ENCODE peak calls at places on chromosomes 13 and 19, in four cellular contexts. One of them, this sample, is unnamed.

GRCh38 chr19:35126624-35126959 is 8.3 kb downstream of the LGI4 start:
- DNase-seq in ovary: no peak
- DNase-seq in transverse colon: no peak
- DNase-seq in endothelial cell of umbilical vein: no peak
- DNase-seq in this sample: no peak

GRCh38 chr19:45514376-45515051 is 7.2 kb downstream of the VASP start:
- DNase-seq in ovary: no peak
- DNase-seq in transverse colon: peak; percentile 92
- DNase-seq in endothelial cell of umbilical vein: no peak
- DNase-seq in this sample: no peak

GRCh38 chr19:54109651-54110050 is 5.8 kb downstream of the TFPT start:
- DNase-seq in endothelial cell of umbilical vein: no peak
- DNase-seq in transverse colon: no peak
- DNase-seq in ovary: no peak
- DNase-seq in this sample: no peak

GRCh38 chr19:19342086-19343015 is 21.7 kb downstream of the MAU2 start:
- DNase-seq in endothelial cell of umbilical vein: peak; percentile 43
- DNase-seq in ovary: peak; percentile 58
- DNase-seq in transverse colon: peak; percentile 65
- DNase-seq in this sample: peak; percentile 98

GRCh38 chr19:1076046-1076386 is 9.0 kb downstream of the ARHGAP45 start:
- DNase-seq in endothelial cell of umbilical vein: no peak
- DNase-seq in transverse colon: no peak
- DNase-seq in ovary: no peak
- DNase-seq in this sample: no peak

GRCh38 chr19:1027953-1028902 is 1.8 kb downstream of the CNN2 start:
- DNase-seq in ovary: peak; percentile 87
- DNase-seq in endothelial cell of umbilical vein: peak; percentile 47
- DNase-seq in transverse colon: peak; percentile 84
- DNase-seq in this sample: peak; percentile 100

GRCh38 chr13:37395544-37395943 is 203.0 kb downstream of the POSTN start:
- DNase-seq in endothelial cell of umbilical vein: no peak
- DNase-seq in transverse colon: no peak
- DNase-seq in ovary: no peak
- DNase-seq in this sample: no peak

GRCh38 chr19:33603377-33603776 is 18.4 kb upstream of the CHST8 start:
- DNase-seq in ovary: no peak
- DNase-seq in transverse colon: no peak
- DNase-seq in endothelial cell of umbilical vein: no peak
- DNase-seq in this sample: no peak

GRCh38 chr19:17473041-17473440 is 2.7 kb downstream of the SLC27A1 start:
- DNase-seq in transverse colon: no peak
- DNase-seq in ovary: no peak
- DNase-seq in endothelial cell of umbilical vein: peak; percentile 64
- DNase-seq in this sample: peak; percentile 58

GRCh38 chr13:43797869-43798268 is 11.1 kb upstream of the ENOX1 start:
- DNase-seq in endothelial cell of umbilical vein: no peak
- DNase-seq in ovary: no peak
- DNase-seq in transverse colon: no peak
- DNase-seq in this sample: peak; percentile 77

GRCh38 chr19:54654447-54655321 is 8.1 kb upstream of the LILRB4 start:
- DNase-seq in transverse colon: no peak
- DNase-seq in endothelial cell of umbilical vein: no peak
- DNase-seq in ovary: no peak
- DNase-seq in this sample: no peak

GRCh38 chr13:111920306-111920931 is 146.5 kb upstream of the SOX1 start:
- DNase-seq in ovary: no peak
- DNase-seq in transverse colon: no peak
- DNase-seq in endothelial cell of umbilical vein: no peak
- DNase-seq in this sample: peak; percentile 14

GRCh38 chr13:70923863-70924752 is 815.9 kb upstream of the KLHL1 start:
- DNase-seq in endothelial cell of umbilical vein: no peak
- DNase-seq in ovary: no peak
- DNase-seq in transverse colon: no peak
- DNase-seq in this sample: no peak

GRCh38 chr19:39474139-39474620 is 6.5 kb upstream of the TIMM50 start:
- DNase-seq in ovary: peak; percentile 66
- DNase-seq in endothelial cell of umbilical vein: peak; percentile 37
- DNase-seq in transverse colon: peak; percentile 50
- DNase-seq in this sample: peak; percentile 91

GRCh38 chr19:7985481-7985911 is 19.9 kb downstream of the ELAVL1 start:
- DNase-seq in ovary: no peak
- DNase-seq in endothelial cell of umbilical vein: no peak
- DNase-seq in transverse colon: no peak
- DNase-seq in this sample: peak; percentile 67

GRCh38 chr19:29774126-29774525 is 37.7 kb upstream of the CCNE1 start:
- DNase-seq in transverse colon: no peak
- DNase-seq in endothelial cell of umbilical vein: no peak
- DNase-seq in ovary: no peak
- DNase-seq in this sample: no peak

GRCh38 chr19:12485571-12485970 is 955 bp upstream of the ZNF709 start:
- DNase-seq in transverse colon: no peak
- DNase-seq in endothelial cell of umbilical vein: no peak
- DNase-seq in ovary: no peak
- DNase-seq in this sample: no peak

GRCh38 chr13:44710576-44710975 is 134.4 kb upstream of the TSC22D1 start:
- DNase-seq in transverse colon: no peak
- DNase-seq in ovary: no peak
- DNase-seq in endothelial cell of umbilical vein: peak; percentile 92
- DNase-seq in this sample: peak; percentile 76

GRCh38 chr19:1856698-1857603 is 6.4 kb downstream of the KLF16 start:
- DNase-seq in endothelial cell of umbilical vein: peak; percentile 76
- DNase-seq in transverse colon: peak; percentile 96
- DNase-seq in ovary: peak; percentile 82
- DNase-seq in this sample: peak; percentile 100

GRCh38 chr19:10617409-10618121 is 7.8 kb upstream of the SLC44A2 start:
- DNase-seq in endothelial cell of umbilical vein: no peak
- DNase-seq in ovary: no peak
- DNase-seq in transverse colon: no peak
- DNase-seq in this sample: peak; percentile 91

GRCh38 chr13:80329250-80329649 is 11.7 kb downstream of the SPRY2 start:
- DNase-seq in ovary: no peak
- DNase-seq in transverse colon: no peak
- DNase-seq in endothelial cell of umbilical vein: no peak
- DNase-seq in this sample: no peak

GRCh38 chr19:3601021-3601420 is 5.7 kb downstream of the TBXA2R start:
- DNase-seq in ovary: no peak
- DNase-seq in transverse colon: no peak
- DNase-seq in endothelial cell of umbilical vein: no peak
- DNase-seq in this sample: no peak

GRCh38 chr19:3595521-3596061 is 10.3 kb downstream of the GIPC3 start:
- DNase-seq in transverse colon: no peak
- DNase-seq in endothelial cell of umbilical vein: no peak
- DNase-seq in ovary: no peak
- DNase-seq in this sample: no peak

GRCh38 chr19:3603121-3603841 is 3.4 kb downstream of the TBXA2R start:
- DNase-seq in endothelial cell of umbilical vein: no peak
- DNase-seq in transverse colon: no peak
- DNase-seq in ovary: no peak
- DNase-seq in this sample: no peak

GRCh38 chr19:3604227-3604986 is 2.3 kb downstream of the TBXA2R start:
- DNase-seq in ovary: no peak
- DNase-seq in transverse colon: no peak
- DNase-seq in endothelial cell of umbilical vein: no peak
- DNase-seq in this sample: no peak

DNA sequence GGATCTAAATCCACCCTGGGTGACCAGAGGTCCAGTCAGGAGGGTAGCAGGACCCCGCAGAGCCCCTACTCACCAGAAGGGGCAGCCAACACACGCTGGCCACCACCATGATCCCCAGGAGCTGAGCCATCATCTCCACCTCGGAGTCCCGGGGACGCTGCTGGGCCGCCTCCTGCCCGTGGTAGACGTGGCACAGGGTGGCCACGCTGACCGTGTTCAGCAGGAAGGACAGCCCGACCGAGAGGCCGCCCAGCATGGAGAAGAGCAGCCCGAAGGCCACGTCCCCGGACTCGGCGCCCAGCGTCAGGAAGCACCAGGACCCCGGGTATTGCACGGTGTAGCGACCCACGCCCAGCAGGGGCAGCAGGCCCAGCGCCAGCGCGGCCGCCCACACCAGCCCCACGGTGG is 6.9 kb downstream of the TBXA2R start:
- DNase-seq in endothelial cell of umbilical vein: no peak
- DNase-seq in transverse colon: no peak
- DNase-seq in ovary: no peak
- DNase-seq in this sample: no peak
- TF ChIP-seq CTCF in endothelial cell of umbilical vein: peak; percentile 29
- TF ChIP-seq CTCF in transverse colon: no peak
- TF ChIP-seq CTCF in ovary: no peak
- TF ChIP-seq CTCF in this sample: no peak

DNA sequence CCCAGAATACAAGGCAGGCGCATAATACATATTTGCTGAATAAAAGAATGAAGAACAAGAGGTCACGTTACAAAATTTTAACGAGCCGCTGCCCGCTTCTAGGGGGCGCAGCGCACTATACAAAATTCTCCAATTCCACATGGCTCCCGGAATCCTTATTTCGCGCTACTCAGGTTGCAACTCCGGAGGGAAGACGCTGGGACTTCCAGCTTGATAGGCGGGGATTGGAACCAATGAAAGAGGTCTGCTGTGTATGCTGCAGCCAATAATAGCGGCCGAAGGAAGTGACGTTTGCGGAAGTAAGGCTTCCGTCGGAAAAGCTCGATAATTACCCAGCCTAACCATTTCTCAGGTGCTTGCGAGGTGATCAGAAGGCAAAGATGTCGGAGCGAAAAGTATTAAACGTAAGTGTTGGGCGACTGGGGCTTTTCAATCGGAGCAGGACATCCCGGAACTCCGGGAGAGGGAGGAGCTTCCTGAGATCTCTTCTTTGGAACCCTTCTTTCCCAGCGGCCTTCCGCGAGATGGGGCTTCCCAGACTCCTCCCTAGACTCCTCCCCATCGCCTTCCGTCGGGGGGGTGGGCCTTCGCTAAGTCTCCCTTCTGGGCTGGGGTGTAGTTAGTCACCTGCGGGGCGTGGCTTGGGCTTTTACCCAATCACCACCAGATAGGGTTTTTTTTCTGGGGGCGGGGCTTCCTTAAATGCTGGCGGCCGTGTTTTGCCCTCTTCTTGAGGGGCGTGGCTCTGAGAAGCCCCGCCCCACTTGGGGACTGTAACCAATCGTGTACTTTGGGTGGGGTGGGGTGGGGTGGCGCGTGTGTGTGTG is at the start of gene YJU2:
- DNase-seq in ovary: peak; percentile 98
- DNase-seq in transverse colon: peak; percentile 99
- DNase-seq in endothelial cell of umbilical vein: peak; percentile 99
- DNase-seq in this sample: peak; percentile 99
- TF ChIP-seq CTCF in ovary: peak; percentile 59
- TF ChIP-seq CTCF in transverse colon: peak; percentile 45
- TF ChIP-seq CTCF in endothelial cell of umbilical vein: peak; percentile 56
- TF ChIP-seq CTCF in this sample: peak; percentile 66

GRCh38 chr19:41422955-41423354 is 4.2 kb downstream of the B3GNT8 start:
- DNase-seq in transverse colon: no peak
- DNase-seq in ovary: no peak
- DNase-seq in endothelial cell of umbilical vein: no peak
- DNase-seq in this sample: peak; percentile 2
- TF ChIP-seq CTCF in transverse colon: no peak
- TF ChIP-seq CTCF in ovary: no peak
- TF ChIP-seq CTCF in endothelial cell of umbilical vein: no peak
- TF ChIP-seq CTCF in this sample: no peak

DNA sequence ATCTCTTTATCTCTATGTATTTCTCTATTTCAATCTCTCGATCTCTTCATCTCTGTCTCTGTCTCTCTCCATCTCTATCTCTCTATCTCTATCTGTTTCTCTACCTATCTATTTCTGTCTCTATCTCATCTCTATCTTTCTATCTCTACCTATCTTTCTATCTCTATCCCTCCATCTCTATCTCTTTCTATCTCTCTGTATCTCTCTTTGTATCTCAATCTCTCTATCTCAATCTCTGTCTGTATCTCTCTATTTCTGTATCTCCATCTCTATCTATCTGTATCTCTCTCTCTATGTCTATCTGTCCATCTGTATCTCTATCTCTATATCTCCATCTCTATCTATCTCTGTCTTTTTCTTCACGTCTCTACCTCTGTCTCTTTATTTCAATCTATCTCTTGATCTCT is 25.2 kb downstream of the TNFSF9 start:
- DNase-seq in endothelial cell of umbilical vein: no peak
- DNase-seq in transverse colon: no peak
- DNase-seq in ovary: no peak
- DNase-seq in this sample: no peak
- TF ChIP-seq CTCF in endothelial cell of umbilical vein: no peak
- TF ChIP-seq CTCF in transverse colon: no peak
- TF ChIP-seq CTCF in ovary: no peak
- TF ChIP-seq CTCF in this sample: no peak

GRCh38 chr13:34939771-34940170 is 2.3 kb upstream of the NBEA start:
- DNase-seq in ovary: no peak
- DNase-seq in endothelial cell of umbilical vein: no peak
- DNase-seq in transverse colon: no peak
- DNase-seq in this sample: peak; percentile 65
- TF ChIP-seq CTCF in ovary: no peak
- TF ChIP-seq CTCF in endothelial cell of umbilical vein: no peak
- TF ChIP-seq CTCF in transverse colon: no peak
- TF ChIP-seq CTCF in this sample: no peak

GRCh38 chr13:112976526-112976925 is 7.5 kb downstream of the MCF2L start:
- DNase-seq in transverse colon: no peak
- DNase-seq in endothelial cell of umbilical vein: no peak
- DNase-seq in ovary: no peak
- DNase-seq in this sample: no peak
- TF ChIP-seq CTCF in transverse colon: no peak
- TF ChIP-seq CTCF in endothelial cell of umbilical vein: no peak
- TF ChIP-seq CTCF in ovary: no peak
- TF ChIP-seq CTCF in this sample: no peak